ENCODE peak calls at places on chromosomes 2 and 18, in eight cellular contexts. X is BJ, E is coronary artery, D is astrocyte of the cerebellum, T is IMR-90, L is astrocyte of the spinal cord, P is A549, W is AG04450. V is an unnamed sample.

GRCh38 chr2:223601932-223602676 is at the start of gene SCG2:
- DNase-seq in D (peak), L (peak), W (peak), E (no peak), P (peak), X (no peak), T (peak), V (peak)

GRCh38 chr2:144703852-144704324 is 184.0 kb upstream of the ZEB2 start:
- DNase-seq in P (peak), L (peak), D (peak), E (no peak), X (peak), T (peak), W (peak), V (peak)

GRCh38 chr2:54818226-54818625 is 94.8 kb downstream of the EML6 start:
- DNase-seq in E (no peak), D (no peak), W (no peak), X (no peak), L (no peak), P (no peak), T (no peak), V (no peak)

GRCh38 chr2:167827352-167828097 is 419.9 kb downstream of the STK39 start:
- DNase-seq in D (no peak), L (no peak), E (no peak), P (no peak), X (no peak), W (no peak), T (no peak), V (no peak)

GRCh38 chr2:184154438-184154837 is 443.9 kb upstream of the ZNF804A start:
- DNase-seq in E (no peak), T (no peak), D (no peak), W (no peak), L (peak), X (no peak), P (no peak), V (peak)

GRCh38 chr2:161166538-161167409 is 6.5 kb downstream of the TANK start:
- DNase-seq in L (peak), W (no peak), T (peak), P (no peak), D (peak), X (no peak), E (no peak), V (peak)

GRCh38 chr2:21305581-21305980 is 181.8 kb downstream of the TDRD15 start:
- DNase-seq in W (no peak), L (no peak), D (no peak), P (no peak), T (no peak), E (no peak), X (no peak), V (no peak)

GRCh38 chr18:45997689-45998088 is 30.6 kb upstream of the EPG5 start:
- DNase-seq in D (no peak), T (no peak), E (no peak), L (no peak), W (no peak), P (no peak), X (no peak), V (no peak)

GRCh38 chr18:74950479-74950878 is 258.5 kb downstream of the PTGR3 start:
- DNase-seq in E (no peak), D (no peak), W (no peak), X (no peak), L (no peak), T (no peak), P (no peak), V (no peak)

GRCh38 chr2:240519396-240520142 is 38.2 kb downstream of the ANKMY1 start:
- DNase-seq in D (no peak), E (peak), W (no peak), P (no peak), T (peak), L (peak), X (no peak), V (no peak)
- H3K4me3 ChIP-seq in D (no peak), E (peak), W (peak), P (no peak), T (no peak), L (no peak), X (peak), V (no peak)

GRCh38 chr2:241009191-241009590 is 10.8 kb downstream of the SNED1 start:
- DNase-seq in P (no peak), X (no peak), T (no peak), L (no peak), W (no peak), E (no peak), D (no peak), V (no peak)
- TF ChIP-seq CTCF in P (no peak), X (no peak), T (no peak), L (no peak), W (no peak), E (no peak), D (no peak), V (no peak)

DNA sequence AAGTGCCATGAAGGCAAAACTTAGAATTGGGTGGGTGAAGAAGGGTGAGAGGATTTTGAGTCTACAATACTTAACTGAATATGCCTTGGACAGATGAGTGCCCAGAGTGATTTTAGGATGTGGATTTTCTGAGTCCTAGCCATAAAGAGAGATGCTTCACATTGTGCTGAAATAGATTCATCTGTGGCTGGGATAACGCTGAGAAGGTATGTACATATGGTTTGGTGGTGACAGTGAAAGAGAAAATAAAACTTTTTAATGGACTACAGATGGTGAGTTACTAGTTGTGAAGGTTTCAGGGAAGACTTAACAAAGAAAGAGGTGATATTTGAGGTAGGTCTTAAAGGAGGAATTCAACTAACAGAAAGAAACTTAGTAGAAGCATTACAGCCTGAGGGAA is 265.8 kb downstream of the AKAIN1 start:
- DNase-seq in X (no peak), W (no peak), T (no peak), E (no peak), D (no peak), P (no peak), L (no peak), V (no peak)
- H3K4me3 ChIP-seq in X (no peak), W (no peak), T (no peak), E (no peak), D (no peak), P (no peak), L (no peak), V (no peak)

GRCh38 chr18:35444636-35445035 is 53.1 kb downstream of the INO80C start:
- DNase-seq in X (no peak), E (no peak), W (no peak), T (no peak), L (no peak), P (no peak), D (no peak), V (no peak)
- TF ChIP-seq CTCF in X (no peak), E (no peak), W (no peak), T (no peak), L (no peak), P (no peak), D (no peak), V (no peak)

DNA sequence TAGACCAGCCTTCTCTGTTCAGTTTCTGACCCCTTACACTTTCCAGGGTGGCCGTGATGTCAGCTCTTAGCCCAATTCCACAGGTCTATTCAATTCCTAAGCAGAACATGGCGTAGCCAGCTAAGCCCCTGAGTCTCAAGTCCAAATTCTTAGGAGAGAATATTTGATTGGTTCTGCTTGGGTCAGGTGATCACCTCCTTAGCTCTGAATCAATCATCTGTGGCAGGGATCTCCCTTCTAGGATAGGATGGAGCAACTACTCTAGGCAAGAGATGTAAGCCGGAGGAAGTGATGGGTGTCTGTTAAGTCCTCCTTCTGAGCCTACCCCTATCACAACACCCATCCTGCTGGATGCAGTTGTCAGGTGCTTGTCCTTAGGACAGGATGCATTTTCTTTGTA is 11.1 kb downstream of the UCN start:
- DNase-seq in T (no peak), D (no peak), L (no peak), P (no peak), X (no peak), E (no peak), W (no peak), V (no peak)
- H3K4me3 ChIP-seq in T (no peak), D (no peak), L (no peak), P (no peak), X (no peak), E (no peak), W (no peak), V (no peak)

GRCh38 chr2:193581807-193582206 is 1387.1 kb upstream of the TMEFF2 start:
- DNase-seq in W (no peak), E (no peak), D (no peak), X (no peak), T (no peak), L (no peak), P (no peak), V (no peak)

GRCh38 chr2:193584522-193584938 is 1389.8 kb upstream of the TMEFF2 start:
- DNase-seq in D (no peak), T (peak), L (peak), X (no peak), E (no peak), P (no peak), W (no peak), V (peak)

GRCh38 chr2:193580176-193580950 is 1385.6 kb upstream of the TMEFF2 start:
- DNase-seq in X (no peak), L (no peak), D (no peak), E (no peak), T (no peak), P (no peak), W (no peak), V (no peak)

DNA sequence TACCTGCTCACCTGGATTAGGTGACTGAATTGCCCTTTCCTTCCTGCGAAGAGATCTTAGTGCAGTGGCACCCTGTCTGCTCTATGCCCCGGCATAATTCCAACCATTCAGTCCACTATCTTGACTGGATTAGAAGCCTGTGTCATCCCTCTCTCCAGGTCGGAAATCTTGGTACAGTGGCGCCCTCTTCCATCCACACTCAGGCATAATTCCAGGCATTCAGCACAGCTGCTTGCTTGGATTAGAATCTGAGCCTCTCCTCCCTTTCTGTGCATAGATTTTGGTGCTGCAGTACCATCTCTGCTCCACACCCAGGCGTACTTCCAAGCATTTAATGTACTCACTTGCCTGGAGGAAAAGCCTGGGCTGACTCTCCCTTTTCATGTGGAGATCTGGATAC is 1389.3 kb upstream of the TMEFF2 start:
- DNase-seq in L (peak), T (peak), X (no peak), E (no peak), D (no peak), W (no peak), P (no peak), V (no peak)
- TF ChIP-seq CTCF in L (peak), T (no peak), X (no peak), E (no peak), D (peak), W (no peak), P (no peak), V (peak)

DNA sequence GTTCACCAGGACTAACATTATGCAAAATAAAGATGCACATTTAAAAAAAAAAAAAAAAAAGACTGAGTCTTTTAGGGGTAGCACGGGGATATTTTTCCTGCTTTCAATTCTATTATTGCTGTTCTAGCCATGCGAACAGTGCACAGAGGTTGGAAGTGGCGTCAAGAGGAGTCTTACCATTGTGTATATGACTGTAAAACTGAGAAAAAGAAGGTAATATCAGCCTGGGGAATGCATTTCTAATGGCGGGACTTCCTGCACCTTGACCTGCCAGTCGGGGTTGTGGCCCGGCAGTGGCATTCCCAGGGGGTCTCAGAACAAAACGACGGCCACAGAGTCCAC is 48.5 kb upstream of the ATP6V1B1 start:
- DNase-seq in T (no peak), E (peak), L (no peak), W (no peak), P (no peak), X (no peak), D (no peak), V (no peak)
- H3K4me3 ChIP-seq in T (no peak), E (peak), L (no peak), W (no peak), P (peak), X (no peak), D (no peak), V (peak)

DNA sequence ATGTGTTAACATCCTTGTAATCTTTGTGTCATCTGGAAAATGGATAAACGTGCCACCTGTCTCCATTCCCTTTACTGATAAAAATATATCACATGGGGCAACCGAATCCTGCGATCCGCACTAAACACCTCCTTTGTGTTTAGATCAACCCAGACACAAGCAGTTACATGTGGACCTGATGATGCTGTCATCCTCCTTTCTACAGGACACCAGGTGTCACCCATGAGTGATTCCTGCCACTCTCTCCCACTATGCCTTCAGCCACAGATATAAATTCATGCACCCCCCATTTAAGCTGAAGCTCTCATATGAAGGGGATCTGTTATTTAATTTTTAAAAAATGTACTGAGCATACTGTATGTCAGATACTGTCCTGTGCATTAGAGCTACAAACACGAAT is 81.3 kb downstream of the VIT start:
- DNase-seq in X (no peak), E (no peak), L (no peak), D (no peak), W (no peak), P (no peak), T (no peak), V (no peak)
- TF ChIP-seq CTCF in X (no peak), E (no peak), L (no peak), D (no peak), W (no peak), P (no peak), T (no peak), V (no peak)

DNA sequence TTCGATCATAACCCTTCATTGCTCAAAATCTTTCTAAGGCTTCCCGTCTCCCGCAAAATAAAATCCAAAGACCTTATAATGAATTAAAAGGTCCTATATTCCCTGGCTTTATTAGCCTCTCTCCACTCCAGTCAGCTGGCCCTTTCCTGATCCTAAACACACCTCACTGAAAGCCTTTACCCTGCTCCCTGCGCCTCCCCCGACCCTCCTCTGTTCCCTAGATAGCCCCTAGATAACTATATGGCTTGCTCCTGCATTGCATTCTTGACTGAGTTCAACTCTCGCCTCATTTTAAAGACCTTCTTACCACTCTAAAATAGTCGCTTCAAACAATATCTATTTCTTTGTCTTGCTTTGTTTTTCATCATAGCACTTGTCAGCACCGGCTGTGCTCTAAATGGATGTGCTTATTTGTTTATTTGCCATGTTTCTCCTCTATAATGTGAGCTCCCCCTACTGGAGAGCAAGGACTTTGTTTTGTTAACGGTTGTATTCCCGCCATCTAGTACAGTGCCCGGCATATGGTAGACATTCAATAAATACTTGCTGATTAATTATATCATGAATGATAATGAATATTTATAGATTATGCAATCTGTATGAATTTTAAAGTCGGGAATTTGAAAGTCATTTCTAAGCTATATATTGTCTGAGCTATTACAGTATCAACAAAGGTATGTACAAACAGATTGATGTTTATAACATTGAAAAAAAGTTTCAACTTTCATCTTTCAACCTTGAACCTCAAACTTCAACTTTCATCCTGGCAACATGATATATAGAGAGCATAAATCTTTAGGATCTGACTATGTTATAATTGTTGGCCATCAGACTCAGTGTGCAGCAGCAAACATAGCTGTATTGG is 32.4 kb upstream of the VIT start:
- DNase-seq in X (peak), E (no peak), D (peak), L (peak), T (peak), W (no peak), P (peak), V (no peak)
- H3K4me3 ChIP-seq in X (no peak), E (no peak), D (no peak), L (no peak), T (no peak), W (no peak), P (no peak), V (no peak)

DNA sequence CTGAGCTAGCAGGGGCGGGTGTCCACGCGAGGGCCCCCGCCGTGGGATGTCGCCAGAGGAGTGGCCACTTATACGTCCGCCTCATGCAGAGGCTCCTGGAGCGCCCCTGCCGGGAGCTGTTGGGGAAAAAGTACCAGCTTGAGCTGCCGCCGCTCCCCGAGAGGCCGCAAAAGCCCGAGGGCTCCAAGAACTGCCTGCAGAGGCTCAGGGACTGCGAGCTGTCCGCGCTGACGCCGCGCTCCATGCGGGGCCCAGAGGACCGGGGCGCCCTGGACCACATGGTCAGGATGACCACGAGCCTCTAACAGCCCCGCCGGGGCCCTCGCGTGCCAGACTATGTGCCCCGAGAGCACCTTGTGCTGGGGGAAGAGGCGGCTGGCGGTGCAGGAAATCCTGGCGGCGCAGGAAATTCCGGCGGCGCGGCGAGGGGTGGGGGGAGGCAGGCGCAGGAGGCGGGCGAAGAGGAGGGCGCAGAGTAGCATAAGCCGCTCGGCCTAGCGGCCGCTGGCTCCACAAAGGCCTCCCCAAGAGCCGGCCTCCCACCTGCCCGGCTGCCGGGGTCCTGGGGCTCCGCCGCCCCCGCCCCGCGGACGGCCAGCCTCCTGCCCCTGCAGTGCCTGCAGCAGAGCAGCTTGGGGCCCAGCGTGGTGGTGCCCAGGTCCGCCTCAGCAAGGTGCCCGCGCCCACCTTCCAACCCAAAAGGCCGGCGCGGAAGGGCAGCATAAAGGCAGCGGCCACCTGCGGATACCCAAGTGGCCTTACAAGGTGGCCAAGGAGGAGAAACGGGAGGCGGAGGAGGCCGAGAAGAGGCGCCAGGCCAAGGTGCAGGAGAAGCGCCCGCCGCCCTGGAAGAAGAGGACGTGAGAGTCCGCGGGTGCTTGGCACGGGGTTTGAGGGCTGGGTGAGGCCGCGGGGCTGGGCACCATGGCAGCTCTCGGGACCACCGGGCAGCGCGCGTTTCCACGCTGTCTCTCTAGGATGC is 42.1 kb upstream of the TRIM43B start:
- DNase-seq in D (no peak), X (peak), E (peak), P (peak), W (peak), L (peak), T (peak), V (no peak)
- TF ChIP-seq CTCF in D (peak), X (peak), E (no peak), P (no peak), W (peak), L (peak), T (peak), V (peak)

V was measured in epithelial cell of proximal tubule.